ENCODE peak calls at places on chromosomes 1 and 21, in nine cellular contexts. O, P, C, Q, L, K, S, Y and B are unnamed samples.

GRCh38 chr1:16013220-16013907 is 4.5 kb downstream of the HSPB7 start:
- DNase-seq in O (peak; percentile 57), P (peak; percentile 79), C (no peak), Q (no peak), L (peak; percentile 93), K (no peak), S (peak; percentile 67), Y (peak; percentile 48), B (no peak)

GRCh38 chr1:148362930-148363810 is 119.9 kb downstream of the PPIAL4G start:
- DNase-seq in O (no peak), P (no peak), C (no peak), Q (no peak), L (no peak), K (no peak), S (no peak), Y (peak; percentile 82), B (no peak)

GRCh38 chr1:230760360-230760827 is 13.2 kb downstream of the CAPN9 start:
- DNase-seq in O (no peak), P (no peak), C (no peak), Q (no peak), L (no peak), K (no peak), S (no peak), Y (no peak), B (no peak)

GRCh38 chr1:7680791-7681165 is 90.3 kb upstream of the VAMP3 start:
- DNase-seq in O (no peak), P (no peak), C (no peak), Q (no peak), L (no peak), K (no peak), S (no peak), Y (no peak), B (no peak)

GRCh38 chr1:153699116-153699515 is 20.6 kb downstream of the NPR1 start:
- DNase-seq in O (no peak), P (peak; percentile 45), C (no peak), Q (no peak), L (no peak), K (no peak), S (no peak), Y (peak; percentile 71), B (no peak)

GRCh38 chr1:224380003-224380402 is 23.3 kb downstream of the CNIH4 start:
- DNase-seq in O (no peak), P (peak; percentile 12), C (no peak), Q (no peak), L (no peak), K (no peak), S (peak; percentile 72), Y (no peak), B (no peak)

GRCh38 chr21:36883532-36884486 is 82.7 kb downstream of the HLCS start:
- DNase-seq in O (no peak), P (no peak), C (no peak), Q (no peak), L (no peak), K (no peak), S (no peak), Y (no peak), B (no peak)

GRCh38 chr1:8211620-8212442 is 106.1 kb upstream of the SLC45A1 start:
- DNase-seq in O (no peak), P (peak; percentile 99), C (peak; percentile 97), Q (peak; percentile 85), L (peak; percentile 73), K (peak; percentile 94), S (no peak), Y (peak; percentile 99), B (no peak)

GRCh38 chr1:22123071-22123390 is 19.9 kb downstream of the WNT4 start:
- DNase-seq in O (no peak), P (no peak), C (no peak), Q (peak; percentile 72), L (no peak), K (no peak), S (no peak), Y (no peak), B (no peak)

GRCh38 chr1:68590473-68590872 is 93.6 kb upstream of the DEPDC1 start:
- DNase-seq in O (no peak), P (no peak), C (no peak), Q (no peak), L (no peak), K (no peak), S (no peak), Y (peak; percentile 20), B (no peak)

GRCh38 chr1:209899948-209900347 is 38.1 kb upstream of the SYT14 start:
- DNase-seq in O (no peak), P (no peak), C (no peak), Q (no peak), L (no peak), K (no peak), S (no peak), Y (no peak), B (no peak)

GRCh38 chr1:9228589-9228988 is 6.0 kb upstream of the H6PD start:
- DNase-seq in O (no peak), P (no peak), C (no peak), Q (no peak), L (no peak), K (peak; percentile 46), S (no peak), Y (peak; percentile 61), B (no peak)

GRCh38 chr1:218887141-218887925 is 286.3 kb upstream of the LYPLAL1 start:
- DNase-seq in O (no peak), P (no peak), C (no peak), Q (no peak), L (no peak), K (no peak), S (no peak), Y (peak; percentile 36), B (no peak)

GRCh38 chr21:39079617-39080016 is 103.6 kb downstream of the PSMG1 start:
- DNase-seq in O (no peak), P (peak; percentile 85), C (no peak), Q (peak; percentile 95), L (peak; percentile 85), K (no peak), S (no peak), Y (peak; percentile 28), B (no peak)

GRCh38 chr1:43933386-43934278 is at the start of gene ARTN:
- DNase-seq in O (no peak), P (no peak), C (no peak), Q (peak; percentile 82), L (no peak), K (no peak), S (no peak), Y (peak; percentile 69), B (no peak)
- H3K4me3 ChIP-seq in O (peak within 1 kb of the TSS; percentile 73), P (peak within 1 kb of the TSS; percentile 35), C (no peak within 1 kb of the TSS), Q (peak within 1 kb of the TSS; percentile 36), L (peak within 1 kb of the TSS; percentile 34), K (peak within 1 kb of the TSS; percentile 66), S (no peak within 1 kb of the TSS), Y (peak within 1 kb of the TSS; percentile 54), B (peak within 1 kb of the TSS; percentile 80)

GRCh38 chr21:41290106-41290799 is 26.3 kb upstream of the FAM3B start:
- DNase-seq in O (no peak), P (no peak), C (no peak), Q (no peak), L (no peak), K (no peak), S (no peak), Y (no peak), B (no peak)
- H3K4me3 ChIP-seq in O (peak overlapping the region; percentile 51), P (no peak overlapping the region), C (no peak overlapping the region), Q (no peak overlapping the region), L (peak overlapping the region; percentile 7), K (no peak overlapping the region), S (no peak overlapping the region), Y (no peak overlapping the region), B (no peak overlapping the region)

GRCh38 chr1:65308781-65309316 is 494 bp upstream of the DNAJC6 start:
- DNase-seq in O (no peak), P (no peak), C (no peak), Q (no peak), L (no peak), K (no peak), S (no peak), Y (no peak), B (no peak)
- H3K4me3 ChIP-seq in O (peak overlapping the region; percentile 70), P (peak overlapping the region; percentile 61), C (peak overlapping the region; percentile 40), Q (peak overlapping the region; percentile 30), L (peak overlapping the region; percentile 20), K (peak overlapping the region; percentile 39), S (no peak overlapping the region), Y (peak overlapping the region; percentile 26), B (peak overlapping the region; percentile 80)

DNA sequence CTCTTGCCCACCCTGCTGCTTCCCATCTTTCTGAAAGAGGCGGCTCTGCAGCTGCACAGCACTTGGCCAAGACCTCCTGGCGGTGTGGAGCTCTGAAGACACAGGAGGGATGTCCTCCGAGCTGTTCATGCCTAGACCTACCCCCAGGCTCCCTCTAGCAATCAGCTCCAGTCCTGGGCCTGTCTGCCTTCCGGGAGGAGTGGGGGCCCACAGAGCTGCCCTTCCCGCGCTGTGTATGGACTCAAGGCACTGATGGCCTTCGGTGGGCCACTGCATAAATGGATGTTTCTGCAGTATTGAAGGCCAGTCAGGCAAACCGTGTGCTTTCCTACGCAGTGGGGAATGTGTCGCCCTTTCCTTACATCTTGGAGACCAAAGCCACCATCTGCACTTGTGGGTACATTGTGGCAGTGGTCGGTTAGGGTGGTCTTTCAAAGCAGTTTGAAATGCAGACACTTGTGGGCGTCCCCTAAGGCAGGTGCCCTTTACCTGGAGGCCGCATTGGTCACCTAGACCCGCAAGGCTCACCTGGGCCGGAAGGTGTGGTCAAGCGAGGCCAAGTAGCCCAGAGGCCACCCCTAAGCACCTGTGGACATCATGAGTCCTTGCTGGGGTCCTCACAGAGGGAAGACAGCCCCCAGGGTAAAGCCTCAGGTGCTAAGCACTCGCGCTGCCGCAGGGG is 912 bp upstream of the PKNOX1 start:
- DNase-seq in O (no peak), P (no peak), C (no peak), Q (no peak), L (peak; percentile 72), K (no peak), S (no peak), Y (no peak), B (no peak)
- H3K4me3 ChIP-seq in O (peak overlapping the region; percentile 76), P (peak overlapping the region; percentile 39), C (peak overlapping the region; percentile 62), Q (peak overlapping the region; percentile 67), L (peak overlapping the region; percentile 52), K (peak overlapping the region; percentile 40), S (peak overlapping the region; percentile 51), Y (peak overlapping the region; percentile 59), B (peak overlapping the region; percentile 77)

DNA sequence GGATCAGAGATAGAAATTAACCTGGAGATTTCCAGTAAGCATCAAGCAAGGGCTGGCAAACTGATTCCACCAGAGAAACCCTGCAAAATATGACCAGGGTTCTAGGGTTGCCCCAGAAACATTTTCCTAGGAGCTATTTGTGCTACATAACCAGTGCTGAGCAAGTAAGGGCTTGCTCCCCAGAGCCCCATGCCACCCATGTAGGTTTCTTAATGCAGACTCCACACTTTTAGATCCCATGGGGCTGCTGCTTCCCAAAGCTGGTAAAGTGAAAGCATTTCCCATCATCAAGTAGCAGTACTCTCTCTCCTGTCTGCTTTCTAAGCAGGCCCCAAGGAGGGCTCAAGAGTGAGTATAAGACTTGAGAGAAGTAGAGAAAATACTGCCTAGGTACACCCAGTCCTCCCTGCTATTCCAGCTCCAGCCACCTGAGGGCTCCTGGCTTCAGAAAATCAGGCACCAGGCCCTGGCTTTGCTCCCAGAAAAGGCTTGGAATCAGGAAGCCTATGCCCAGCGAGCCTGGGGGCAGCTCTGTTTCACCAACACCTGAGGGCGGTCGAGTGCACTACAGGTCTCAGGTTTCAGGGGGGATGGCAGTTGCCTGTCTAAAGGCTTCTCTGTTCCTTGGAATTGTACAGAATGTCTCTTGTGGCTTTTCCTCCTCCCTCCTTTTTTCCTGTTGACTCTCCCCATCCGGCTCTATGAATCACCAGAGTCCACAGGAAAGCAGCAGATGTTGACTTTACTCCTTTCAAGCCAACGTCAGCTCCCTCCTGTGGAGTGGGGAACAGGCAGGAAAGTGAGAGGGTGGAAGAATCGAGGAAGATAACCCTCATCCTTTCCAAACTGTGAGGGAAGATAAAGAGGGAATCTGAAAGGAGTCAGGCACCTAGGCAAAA is 6.2 kb upstream of the ANKRD35 start:
- DNase-seq in O (peak; percentile 95), P (peak; percentile 100), C (peak; percentile 97), Q (peak; percentile 88), L (peak; percentile 98), K (peak; percentile 96), S (peak; percentile 50), Y (peak; percentile 99), B (peak; percentile 76)
- H3K4me3 ChIP-seq in O (peak overlapping the region; percentile 39), P (peak overlapping the region; percentile 0), C (peak overlapping the region; percentile 17), Q (no peak overlapping the region), L (no peak overlapping the region), K (no peak overlapping the region), S (no peak overlapping the region), Y (peak overlapping the region; percentile 17), B (peak overlapping the region; percentile 73)